ENCODE peak calls at places on chromosomes 4 and X, in six cellular contexts. F is fibroblast of lung, O is K562, Z is HCT116, A is neural progenitor cell, T is endothelial cell of umbilical vein. I is an unnamed sample.

GRCh38 chrX:154417157-154417556 is 5.8 kb downstream of the TAFAZZIN start:
- DNase-seq in F (no peak), O (no peak), Z (no peak), A (no peak), T (no peak), I (no peak)

GRCh38 chrX:101407167-101407747 is 468 bp downstream of the GLA start:
- DNase-seq in F (no peak), O (no peak), Z (no peak), A (no peak), T (no peak), I (no peak)

GRCh38 chr4:182929296-182929695 is 12.1 kb upstream of the DCTD start:
- DNase-seq in F (peak; percentile 66), O (no peak), Z (no peak), A (no peak), T (no peak), I (peak; percentile 23)

GRCh38 chrX:46140272-46140671 is 404.9 kb downstream of the ZNF674 start:
- DNase-seq in F (no peak), O (no peak), Z (no peak), A (no peak), T (no peak), I (peak; percentile 15)

GRCh38 chrX:78378476-78379115 is 51.2 kb upstream of the CYSLTR1 start:
- DNase-seq in F (no peak), O (no peak), Z (no peak), A (no peak), T (no peak), I (no peak)

GRCh38 chr4:173448919-173449641 is 50.2 kb upstream of the SCRG1 start:
- DNase-seq in F (no peak), O (peak; percentile 9), Z (no peak), A (no peak), T (no peak), I (no peak)

GRCh38 chr4:157895205-157895604 is 277.6 kb downstream of the GASK1B start:
- DNase-seq in F (no peak), O (no peak), Z (no peak), A (peak; percentile 53), T (no peak), I (no peak)

GRCh38 chr4:44150091-44150576 is 298.5 kb downstream of the KCTD8 start:
- DNase-seq in F (peak; percentile 22), O (no peak), Z (no peak), A (no peak), T (peak; percentile 77), I (peak; percentile 37)

GRCh38 chr4:7872264-7872771 is 67.3 kb downstream of the AFAP1 start:
- DNase-seq in F (peak; percentile 97), O (no peak), Z (no peak), A (no peak), T (no peak), I (no peak)

GRCh38 chr4:8587469-8588195 is 4.9 kb upstream of the CPZ start:
- DNase-seq in F (no peak), O (no peak), Z (no peak), A (no peak), T (no peak), I (no peak)

GRCh38 chr4:102825261-102826071 is 1.9 kb downstream of the UBE2D3 start:
- DNase-seq in F (peak; percentile 83), O (peak; percentile 17), Z (peak; percentile 53), A (peak; percentile 25), T (peak; percentile 70), I (peak; percentile 83)

GRCh38 chr4:181854142-181854541 is 389.1 kb upstream of the TENM3 start:
- DNase-seq in F (no peak), O (no peak), Z (no peak), A (no peak), T (no peak), I (peak; percentile 85)

GRCh38 chr4:150591284-150591874 is 9.4 kb downstream of the MAB21L2 start:
- DNase-seq in F (no peak), O (no peak), Z (no peak), A (peak; percentile 80), T (no peak), I (no peak)

GRCh38 chr4:173111031-173111430 is 57.6 kb upstream of the GALNT7 start:
- DNase-seq in F (no peak), O (no peak), Z (no peak), A (no peak), T (no peak), I (no peak)

GRCh38 chr4:5051210-5051691 is at the start of gene STK32B:
- DNase-seq in F (peak; percentile 60), O (peak; percentile 67), Z (no peak), A (peak; percentile 88), T (peak; percentile 63), I (peak; percentile 80)

GRCh38 chr4:143282170-143282760 is 54.4 kb upstream of the GAB1 start:
- DNase-seq in F (peak; percentile 50), O (no peak), Z (no peak), A (no peak), T (no peak), I (no peak)

GRCh38 chrX:79270401-79270800 is 96.7 kb downstream of the ITM2A start:
- DNase-seq in F (no peak), O (peak; percentile 2), Z (no peak), A (peak; percentile 66), T (peak; percentile 2), I (no peak)

GRCh38 chrX:69027181-69028005 is 137.9 kb downstream of the PJA1 start:
- DNase-seq in F (peak; percentile 83), O (no peak), Z (no peak), A (no peak), T (peak; percentile 55), I (peak; percentile 97)

GRCh38 chr4:90730752-90731151 is 603.6 kb downstream of the CCSER1 start:
- DNase-seq in F (no peak), O (no peak), Z (no peak), A (no peak), T (no peak), I (no peak)

GRCh38 chr4:147981305-147981704 is 249.4 kb downstream of the ARHGAP10 start:
- DNase-seq in F (peak; percentile 36), O (no peak), Z (no peak), A (no peak), T (no peak), I (peak; percentile 40)

GRCh38 chr4:138494931-138495330 is 252.8 kb upstream of the SLC7A11 start:
- DNase-seq in F (no peak), O (no peak), Z (peak; percentile 13), A (peak; percentile 46), T (peak; percentile 55), I (peak; percentile 54)

GRCh38 chrX:153538424-153538823 is 21.0 kb downstream of the ATP2B3 start:
- DNase-seq in F (no peak), O (no peak), Z (no peak), A (no peak), T (no peak), I (no peak)

GRCh38 chr4:8238515-8239053 is 31.0 kb upstream of the HTRA3 start:
- DNase-seq in F (no peak), O (peak; percentile 44), Z (no peak), A (peak; percentile 81), T (no peak), I (no peak)

GRCh38 chr4:122150896-122151295 is 1.2 kb upstream of the BLTP1 start:
- DNase-seq in F (no peak), O (no peak), Z (no peak), A (no peak), T (no peak), I (no peak)

GRCh38 chrX:22206781-22207180 is 65.9 kb upstream of the CBLL2 start:
- DNase-seq in F (no peak), O (no peak), Z (no peak), A (no peak), T (no peak), I (no peak)
- H3K4me1 ChIP-seq in F (no peaks in the 10 kb centered on the region), O (no peaks in the 10 kb centered on the region), Z (no peaks in the 10 kb centered on the region), A (no peaks in the 10 kb centered on the region), T (no peaks in the 10 kb centered on the region), I (no peaks in the 10 kb centered on the region)

GRCh38 chr4:37889849-37890500 is 909 bp upstream of the TBC1D1 start:
- DNase-seq in F (no peak), O (no peak), Z (no peak), A (peak; percentile 31), T (no peak), I (no peak)
- TF ChIP-seq EZH2 in F (peak; percentile 49), O (no peak), Z (no peak), A (peak; percentile 90), T (no peak), I (peak; percentile 49)

GRCh38 chrX:24093746-24094145 is 39.0 kb downstream of the EIF2S3 start:
- DNase-seq in F (no peak), O (no peak), Z (no peak), A (no peak), T (no peak), I (no peak)

GRCh38 chrX:24085133-24085532 is 30.4 kb downstream of the EIF2S3 start:
- DNase-seq in F (no peak), O (no peak), Z (no peak), A (no peak), T (no peak), I (no peak)

GRCh38 chrX:24090300-24091200 is 35.8 kb downstream of the EIF2S3 start:
- DNase-seq in F (no peak), O (no peak), Z (no peak), A (no peak), T (no peak), I (no peak)
- H3K4me1 ChIP-seq in F (no peaks in the 10 kb centered on the region), O (no peaks in the 10 kb centered on the region), Z (no peaks in the 10 kb centered on the region), A (peaks cover 7% of the 10 kb centered on the region), T (no peaks in the 10 kb centered on the region), I (no peaks in the 10 kb centered on the region)

DNA sequence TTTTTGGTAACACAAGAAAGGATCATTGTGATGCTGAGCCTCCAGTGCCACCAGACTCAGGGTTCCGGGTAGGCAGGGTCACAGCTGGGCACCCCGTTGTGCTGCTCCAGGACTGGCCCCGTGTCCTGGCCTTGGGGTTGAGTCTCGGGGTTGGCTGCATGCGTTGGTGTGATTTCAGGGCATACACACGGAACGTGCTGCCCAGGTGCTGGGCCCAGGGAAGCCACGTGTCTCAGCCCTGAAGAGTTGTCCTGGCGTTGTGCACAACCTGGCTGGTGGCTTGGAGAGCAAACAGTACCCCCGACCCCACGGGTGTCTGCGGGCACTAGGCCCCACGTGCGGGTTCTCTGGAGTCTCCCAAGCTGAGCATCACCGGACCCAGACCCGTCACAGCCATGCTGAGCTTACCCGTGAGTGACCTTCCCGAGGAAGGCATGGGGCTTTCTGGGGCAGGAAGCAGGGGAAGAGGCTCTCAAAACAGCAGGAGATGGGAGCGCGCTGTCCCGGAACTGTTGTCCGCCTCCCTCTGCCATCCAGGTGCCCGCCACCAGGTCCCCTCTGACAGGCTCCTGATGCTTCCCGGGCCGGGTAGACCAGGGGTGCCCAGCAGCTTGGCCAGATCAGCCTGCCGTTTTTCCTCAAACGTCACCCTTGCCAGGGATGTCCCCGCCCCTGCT is 66.1 kb upstream of the ENPP6 start:
- DNase-seq in F (no peak), O (no peak), Z (no peak), A (no peak), T (no peak), I (no peak)
- TF ChIP-seq EZH2 in F (no peak), O (no peak), Z (no peak), A (no peak), T (no peak), I (no peak)

GRCh38 chr4:48047421-48047844 is 30.9 kb downstream of the NIPAL1 start:
- DNase-seq in F (no peak), O (no peak), Z (no peak), A (no peak), T (no peak), I (no peak)

GRCh38 chr4:48044298-48044697 is 27.7 kb downstream of the NIPAL1 start:
- DNase-seq in F (no peak), O (no peak), Z (no peak), A (no peak), T (no peak), I (no peak)

GRCh38 chr4:48046059-48046458 is 29.5 kb downstream of the NIPAL1 start:
- DNase-seq in F (no peak), O (no peak), Z (no peak), A (no peak), T (no peak), I (no peak)

GRCh38 chr4:48047896-48048295 is 31.3 kb downstream of the NIPAL1 start:
- DNase-seq in F (no peak), O (no peak), Z (no peak), A (no peak), T (no peak), I (no peak)

GRCh38 chr4:48049483-48049882 is 32.9 kb downstream of the NIPAL1 start:
- DNase-seq in F (no peak), O (no peak), Z (no peak), A (no peak), T (no peak), I (no peak)
- H3K4me1 ChIP-seq in F (no peaks in the 10 kb centered on the region), O (no peaks in the 10 kb centered on the region), Z (no peaks in the 10 kb centered on the region), A (no peaks in the 10 kb centered on the region), T (no peaks in the 10 kb centered on the region), I (no peaks in the 10 kb centered on the region)